ENCODE peak calls at places on chromosomes 6 and 20, in six cellular contexts. J is astrocyte, B is IMR-90, O is pancreas, R is tibial nerve, L is PC-9. W is an unnamed sample.
A peak's percentile ranks its signal among the peaks of the same experiment; 100 is the strongest.

GRCh38 chr6:111866857-111867256 is 6.4 kb downstream of the FYN start:
- DNase-seq in B (no peak), R (no peak), J (no peak), O (no peak), L (no peak), W (no peak)

GRCh38 chr6:17007749-17008148 is 94.1 kb upstream of the STMND1 start:
- DNase-seq in J (no peak), R (no peak), B (no peak), L (no peak), O (no peak), W (no peak)

GRCh38 chr6:44650495-44650894 is 263.0 kb downstream of the CDC5L start:
- DNase-seq in R (no peak), B (no peak), O (no peak), L (no peak), J (no peak), W (no peak)

GRCh38 chr6:109082178-109082577 is 12.5 kb downstream of the SESN1 start:
- DNase-seq in O (no peak), B (peak; percentile 69), R (no peak), J (no peak), L (no peak), W (no peak)

GRCh38 chr6:1795923-1796322 is 186.2 kb downstream of the FOXC1 start:
- DNase-seq in L (no peak), J (no peak), O (no peak), B (no peak), R (no peak), W (no peak)

GRCh38 chr6:90197854-90198496 is 98.7 kb downstream of the BACH2 start:
- DNase-seq in J (peak; percentile 94), L (no peak), B (peak; percentile 85), R (no peak), O (no peak), W (no peak)

GRCh38 chr6:144093236-144093635 is 2.1 kb downstream of the SF3B5 start:
- DNase-seq in B (no peak), L (no peak), J (no peak), O (no peak), R (no peak), W (no peak)

GRCh38 chr6:338815-339262 is 46.6 kb downstream of the DUSP22 start:
- DNase-seq in L (no peak), R (no peak), J (no peak), B (no peak), O (no peak), W (no peak)

GRCh38 chr6:105991561-105992314 is 94.4 kb upstream of the PRDM1 start:
- DNase-seq in R (no peak), J (no peak), O (peak; percentile 67), L (peak; percentile 40), B (no peak), W (peak; percentile 36)

GRCh38 chr6:158334534-158334933 is 22.3 kb downstream of the TULP4 start:
- DNase-seq in R (no peak), J (no peak), O (no peak), L (no peak), B (no peak), W (no peak)

GRCh38 chr20:38676576-38676975 is 47.7 kb upstream of the SLC32A1 start:
- DNase-seq in R (no peak), L (no peak), J (no peak), O (no peak), B (no peak), W (no peak)

GRCh38 chr6:55827818-55828522 is 47.4 kb downstream of the BMP5 start:
- DNase-seq in B (peak; percentile 33), R (no peak), O (no peak), J (peak; percentile 8), L (no peak), W (no peak)

GRCh38 chr20:60138263-60139127 is 180.3 kb downstream of the CDH26 start:
- DNase-seq in J (peak; percentile 4), B (peak; percentile 48), R (no peak), O (peak; percentile 75), L (no peak), W (peak; percentile 55)

GRCh38 chr6:90893385-90893784 is 306.5 kb upstream of the MAP3K7 start:
- DNase-seq in J (no peak), L (no peak), O (no peak), R (no peak), B (no peak), W (no peak)

GRCh38 chr6:150008588-150008987 is 16.7 kb downstream of the RAET1L start:
- DNase-seq in J (no peak), B (no peak), O (no peak), L (peak; percentile 69), R (no peak), W (peak; percentile 62)

GRCh38 chr6:141307309-141307998 is 825.3 kb upstream of the GJE1 start:
- DNase-seq in R (no peak), L (no peak), B (no peak), O (no peak), J (no peak), W (no peak)

GRCh38 chr20:52539891-52540290 is 348.3 kb upstream of the ZFP64 start:
- DNase-seq in O (no peak), J (no peak), L (no peak), B (no peak), R (no peak), W (no peak)

GRCh38 chr20:4406627-4407026 is 315.1 kb upstream of the PRND start:
- DNase-seq in O (no peak), J (peak; percentile 93), R (no peak), B (peak; percentile 88), L (no peak), W (peak; percentile 90)

GRCh38 chr20:47008842-47009518 is 114.3 kb downstream of the EYA2 start:
- DNase-seq in B (no peak), L (no peak), O (no peak), R (no peak), J (no peak), W (no peak)

GRCh38 chr6:13296536-13296997 is 31.8 kb downstream of the TBC1D7 start:
- DNase-seq in O (no peak), B (no peak), L (no peak), R (no peak), J (no peak), W (no peak)

GRCh38 chr20:35561268-35561667 is 19.4 kb downstream of the ERGIC3 start:
- DNase-seq in J (peak; percentile 38), O (peak; percentile 52), B (peak; percentile 59), L (peak; percentile 77), R (no peak), W (peak; percentile 58)

GRCh38 chr20:19404836-19405235 is 192.4 kb downstream of the SLC24A3 start:
- DNase-seq in B (no peak), J (no peak), L (no peak), R (no peak), O (no peak), W (no peak)

GRCh38 chr6:15474196-15474595 is 188.6 kb downstream of the DTNBP1 start:
- DNase-seq in L (peak; percentile 79), J (peak; percentile 54), B (peak; percentile 70), O (no peak), R (no peak), W (no peak)

GRCh38 chr20:44610313-44610965 is 28.1 kb downstream of the PKIG start:
- DNase-seq in O (no peak), J (no peak), R (no peak), B (no peak), L (no peak), W (no peak)

GRCh38 chr20:51227744-51228143 is 204.8 kb upstream of the KCNG1 start:
- DNase-seq in B (no peak), L (no peak), J (no peak), R (no peak), O (no peak), W (no peak)

GRCh38 chr20:3227511-3227910 is 11.5 kb downstream of the SLC4A11 start:
- DNase-seq in R (no peak), B (no peak), L (no peak), O (no peak), J (no peak), W (peak; percentile 68)

GRCh38 chr20:63091901-63092659 is 85.3 kb upstream of the BHLHE23 start:
- DNase-seq in J (no peak), O (peak; percentile 46), L (no peak), B (no peak), R (no peak), W (no peak)

GRCh38 chr6:142323377-142323776 is 21.6 kb downstream of the ADGRG6 start:
- DNase-seq in B (no peak), R (no peak), O (no peak), J (peak; percentile 16), L (peak; percentile 98), W (peak; percentile 33)

GRCh38 chr20:2909953-2910352 is 36.7 kb downstream of the PTPRA start:
- DNase-seq in J (no peak), O (no peak), L (no peak), R (no peak), B (no peak), W (no peak)

GRCh38 chr6:5143625-5144311 is 58.6 kb downstream of the PPP1R3G start:
- DNase-seq in R (peak; percentile 87), L (peak; percentile 46), O (peak; percentile 93), J (peak; percentile 33), B (peak; percentile 77), W (peak; percentile 64)

GRCh38 chr20:51091564-51092195 is 68.8 kb upstream of the KCNG1 start:
- DNase-seq in R (no peak), O (no peak), J (no peak), L (no peak), B (no peak), W (no peak)

GRCh38 chr6:159844737-159845645 is 44.9 kb downstream of the PNLDC1 start:
- DNase-seq in L (no peak), J (no peak), O (no peak), B (no peak), R (no peak), W (no peak)

GRCh38 chr6:159837141-159837490 is 37.0 kb downstream of the PNLDC1 start:
- DNase-seq in B (no peak), O (no peak), J (no peak), R (no peak), L (no peak), W (no peak)

GRCh38 chr6:159838020-159838744 is 38.1 kb downstream of the PNLDC1 start:
- DNase-seq in J (no peak), B (no peak), L (no peak), O (no peak), R (no peak), W (no peak)

GRCh38 chr6:159837511-159837910 is 37.4 kb downstream of the PNLDC1 start:
- DNase-seq in R (no peak), L (no peak), J (no peak), B (no peak), O (no peak), W (no peak)

GRCh38 chr6:159842035-159842434 is 42.0 kb downstream of the PNLDC1 start:
- DNase-seq in B (no peak), R (no peak), L (no peak), O (no peak), J (no peak), W (no peak)
- TF ChIP-seq CTCF in B (peak; percentile 37), R (peak; percentile 6), L (peak; percentile 47), O (no peak), J (peak; percentile 21), W (peak; percentile 19)

GRCh38 chr20:57153238-57153905 is 113.1 kb downstream of the BMP7 start:
- DNase-seq in L (no peak), R (no peak), B (no peak), O (no peak), J (no peak), W (no peak)
- H3K27ac ChIP-seq in L (no peak overlapping the region), R (no peak overlapping the region), B (no peak overlapping the region), O (no peak overlapping the region), J (no peak overlapping the region), W (no peak overlapping the region)

GRCh38 chr20:49990310-49990720 is 7.5 kb downstream of the SNAI1 start:
- DNase-seq in R (no peak), B (no peak), J (peak; percentile 25), O (no peak), L (no peak), W (no peak)
- TF ChIP-seq CTCF in R (no peak), B (no peak), J (no peak), O (no peak), L (no peak), W (no peak)

GRCh38 chr6:22784611-22785010 is 215.2 kb downstream of the HDGFL1 start:
- DNase-seq in O (no peak), B (peak; percentile 64), J (peak; percentile 50), L (no peak), R (no peak), W (no peak)
- H3K27ac ChIP-seq in O (no peak overlapping the region), B (peak overlapping the region; percentile 76), J (peak overlapping the region; percentile 40), L (no peak overlapping the region), R (no peak overlapping the region), W (no peak overlapping the region)